ENCODE peak calls at places on chromosomes 12 and 14, in nine cellular contexts. One of them, this sample, is unnamed. For H3K4me1, the result is how much of the 10 kb centered on the place peaks cover.

GRCh38 chr12:2344892-2345291 is 292.1 kb downstream of the CACNA1C start:
- DNase-seq in fibroblast of lung: no peak
- DNase-seq in A549: no peak
- DNase-seq in Panc1: no peak
- DNase-seq in osteoblast: no peak
- DNase-seq in lower lobe of right lung: no peak
- DNase-seq in breast epithelium: no peak
- DNase-seq in RWPE2: no peak
- DNase-seq in keratinocyte: no peak
- DNase-seq in this sample: peak

GRCh38 chr12:8077207-8077606 is 4.9 kb upstream of the NECAP1 start:
- DNase-seq in Panc1: no peak
- DNase-seq in RWPE2: no peak
- DNase-seq in fibroblast of lung: peak
- DNase-seq in osteoblast: no peak
- DNase-seq in lower lobe of right lung: no peak
- DNase-seq in A549: no peak
- DNase-seq in breast epithelium: no peak
- DNase-seq in keratinocyte: no peak
- DNase-seq in this sample: no peak

GRCh38 chr12:54989829-54990228 is 5.3 kb upstream of the TESPA1 start:
- DNase-seq in breast epithelium: no peak
- DNase-seq in RWPE2: no peak
- DNase-seq in keratinocyte: no peak
- DNase-seq in lower lobe of right lung: no peak
- DNase-seq in fibroblast of lung: no peak
- DNase-seq in Panc1: no peak
- DNase-seq in osteoblast: no peak
- DNase-seq in A549: no peak
- DNase-seq in this sample: no peak

GRCh38 chr12:78611504-78611903 is 253.1 kb upstream of the SYT1 start:
- DNase-seq in Panc1: no peak
- DNase-seq in RWPE2: no peak
- DNase-seq in lower lobe of right lung: no peak
- DNase-seq in keratinocyte: no peak
- DNase-seq in A549: no peak
- DNase-seq in osteoblast: no peak
- DNase-seq in fibroblast of lung: no peak
- DNase-seq in breast epithelium: no peak
- DNase-seq in this sample: no peak

GRCh38 chr14:56085471-56085870 is 32.7 kb upstream of the PELI2 start:
- DNase-seq in breast epithelium: no peak
- DNase-seq in Panc1: no peak
- DNase-seq in keratinocyte: no peak
- DNase-seq in osteoblast: no peak
- DNase-seq in RWPE2: no peak
- DNase-seq in lower lobe of right lung: no peak
- DNase-seq in A549: peak
- DNase-seq in fibroblast of lung: no peak
- DNase-seq in this sample: no peak

GRCh38 chr14:65187421-65188049 is 85.2 kb upstream of the MAX start:
- DNase-seq in breast epithelium: no peak
- DNase-seq in RWPE2: no peak
- DNase-seq in keratinocyte: no peak
- DNase-seq in A549: no peak
- DNase-seq in lower lobe of right lung: no peak
- DNase-seq in Panc1: no peak
- DNase-seq in fibroblast of lung: no peak
- DNase-seq in osteoblast: no peak
- DNase-seq in this sample: no peak

GRCh38 chr14:78302841-78303240 is 132.7 kb downstream of the NRXN3 start:
- DNase-seq in A549: no peak
- DNase-seq in fibroblast of lung: no peak
- DNase-seq in lower lobe of right lung: no peak
- DNase-seq in keratinocyte: no peak
- DNase-seq in osteoblast: no peak
- DNase-seq in Panc1: no peak
- DNase-seq in breast epithelium: no peak
- DNase-seq in RWPE2: no peak
- DNase-seq in this sample: no peak

GRCh38 chr12:108218911-108219310 is 89.8 kb downstream of the WSCD2 start:
- DNase-seq in A549: no peak
- DNase-seq in fibroblast of lung: no peak
- DNase-seq in osteoblast: no peak
- DNase-seq in RWPE2: no peak
- DNase-seq in lower lobe of right lung: no peak
- DNase-seq in keratinocyte: no peak
- DNase-seq in breast epithelium: no peak
- DNase-seq in Panc1: no peak
- DNase-seq in this sample: no peak

GRCh38 chr12:72570601-72571000 is 298.4 kb downstream of the TRHDE start:
- DNase-seq in A549: peak
- DNase-seq in osteoblast: no peak
- DNase-seq in fibroblast of lung: no peak
- DNase-seq in RWPE2: no peak
- DNase-seq in Panc1: no peak
- DNase-seq in keratinocyte: no peak
- DNase-seq in breast epithelium: no peak
- DNase-seq in lower lobe of right lung: no peak
- DNase-seq in this sample: no peak

GRCh38 chr14:93094121-93094918 is 21.4 kb downstream of the ITPK1 start:
- DNase-seq in RWPE2: no peak
- DNase-seq in Panc1: no peak
- DNase-seq in lower lobe of right lung: no peak
- DNase-seq in A549: no peak
- DNase-seq in breast epithelium: no peak
- DNase-seq in keratinocyte: no peak
- DNase-seq in osteoblast: peak
- DNase-seq in fibroblast of lung: no peak
- DNase-seq in this sample: no peak

GRCh38 chr14:25111061-25111601 is 61.2 kb upstream of the STXBP6 start:
- DNase-seq in keratinocyte: no peak
- DNase-seq in RWPE2: no peak
- DNase-seq in osteoblast: peak
- DNase-seq in lower lobe of right lung: no peak
- DNase-seq in A549: peak
- DNase-seq in breast epithelium: peak
- DNase-seq in Panc1: no peak
- DNase-seq in fibroblast of lung: peak
- DNase-seq in this sample: no peak

GRCh38 chr12:21677204-21677603 is 19.6 kb upstream of the LDHB start:
- DNase-seq in osteoblast: no peak
- DNase-seq in lower lobe of right lung: no peak
- DNase-seq in RWPE2: no peak
- DNase-seq in A549: no peak
- DNase-seq in breast epithelium: no peak
- DNase-seq in fibroblast of lung: no peak
- DNase-seq in keratinocyte: no peak
- DNase-seq in Panc1: no peak
- DNase-seq in this sample: no peak

GRCh38 chr12:21676781-21677180 is 19.1 kb upstream of the LDHB start:
- DNase-seq in keratinocyte: no peak
- DNase-seq in RWPE2: no peak
- DNase-seq in Panc1: no peak
- DNase-seq in fibroblast of lung: no peak
- DNase-seq in A549: no peak
- DNase-seq in osteoblast: no peak
- DNase-seq in breast epithelium: no peak
- DNase-seq in lower lobe of right lung: no peak
- DNase-seq in this sample: no peak

GRCh38 chr12:21675641-21676040 is 18.0 kb upstream of the LDHB start:
- DNase-seq in lower lobe of right lung: no peak
- DNase-seq in breast epithelium: no peak
- DNase-seq in keratinocyte: no peak
- DNase-seq in osteoblast: no peak
- DNase-seq in A549: no peak
- DNase-seq in RWPE2: no peak
- DNase-seq in fibroblast of lung: no peak
- DNase-seq in Panc1: no peak
- DNase-seq in this sample: no peak

GRCh38 chr12:21675096-21675495 is 17.5 kb upstream of the LDHB start:
- DNase-seq in fibroblast of lung: no peak
- DNase-seq in keratinocyte: no peak
- DNase-seq in lower lobe of right lung: no peak
- DNase-seq in osteoblast: no peak
- DNase-seq in Panc1: no peak
- DNase-seq in RWPE2: no peak
- DNase-seq in A549: no peak
- DNase-seq in breast epithelium: no peak
- DNase-seq in this sample: no peak

DNA sequence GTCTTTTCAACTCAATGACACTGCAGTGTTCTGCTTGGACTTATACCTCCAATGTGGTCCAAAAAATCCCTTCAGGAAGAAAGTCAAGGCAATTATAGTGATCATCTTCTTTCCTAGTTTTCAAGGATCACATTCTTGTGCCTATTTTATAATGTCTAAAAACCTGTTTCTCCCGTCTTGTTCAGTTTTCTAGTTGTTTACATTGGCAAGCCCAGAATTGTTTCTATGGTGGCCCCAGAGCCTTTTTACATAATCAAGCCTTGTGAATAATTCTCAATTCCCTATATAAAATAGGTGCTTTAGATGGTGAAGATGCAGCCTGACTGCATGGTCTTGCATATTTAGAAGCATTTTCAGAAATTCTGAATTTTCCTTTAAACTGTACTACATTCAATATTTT is 14.5 kb upstream of the LDHB start:
- DNase-seq in A549: no peak
- DNase-seq in osteoblast: no peak
- DNase-seq in breast epithelium: no peak
- DNase-seq in Panc1: no peak
- DNase-seq in RWPE2: no peak
- DNase-seq in keratinocyte: no peak
- DNase-seq in lower lobe of right lung: no peak
- DNase-seq in fibroblast of lung: no peak
- DNase-seq in this sample: no peak
- H3K27ac ChIP-seq in A549: no peak
- H3K27ac ChIP-seq in osteoblast: no peak
- H3K27ac ChIP-seq in breast epithelium: no peak
- H3K27ac ChIP-seq in Panc1: no peak
- H3K27ac ChIP-seq in RWPE2: no peak
- H3K27ac ChIP-seq in keratinocyte: no peak
- H3K27ac ChIP-seq in lower lobe of right lung: no peak
- H3K27ac ChIP-seq in fibroblast of lung: no peak
- H3K27ac ChIP-seq in this sample: no peak

GRCh38 chr12:25995906-25996305 is 37.4 kb downstream of the RASSF8 start:
- DNase-seq in osteoblast: no peak
- DNase-seq in fibroblast of lung: peak
- DNase-seq in lower lobe of right lung: no peak
- DNase-seq in breast epithelium: no peak
- DNase-seq in keratinocyte: no peak
- DNase-seq in Panc1: no peak
- DNase-seq in RWPE2: no peak
- DNase-seq in A549: no peak
- DNase-seq in this sample: no peak
- H3K4me1 ChIP-seq in osteoblast: half or more
- H3K4me1 ChIP-seq in fibroblast of lung: under half
- H3K4me1 ChIP-seq in lower lobe of right lung: under half
- H3K4me1 ChIP-seq in breast epithelium: under half
- H3K4me1 ChIP-seq in keratinocyte: under half
- H3K4me1 ChIP-seq in Panc1: under half
- H3K4me1 ChIP-seq in RWPE2: under half
- H3K4me1 ChIP-seq in A549: under half
- H3K4me1 ChIP-seq in this sample: under half

GRCh38 chr12:65943388-65944137 is 119.3 kb downstream of the HMGA2 start:
- DNase-seq in A549: no peak
- DNase-seq in fibroblast of lung: no peak
- DNase-seq in RWPE2: no peak
- DNase-seq in osteoblast: no peak
- DNase-seq in Panc1: no peak
- DNase-seq in breast epithelium: no peak
- DNase-seq in keratinocyte: no peak
- DNase-seq in lower lobe of right lung: no peak
- DNase-seq in this sample: no peak
- TF ChIP-seq CTCF in A549: no peak
- TF ChIP-seq CTCF in fibroblast of lung: peak
- TF ChIP-seq CTCF in RWPE2: peak
- TF ChIP-seq CTCF in osteoblast: peak
- TF ChIP-seq CTCF in Panc1: peak
- TF ChIP-seq CTCF in breast epithelium: no peak
- TF ChIP-seq CTCF in keratinocyte: peak
- TF ChIP-seq CTCF in lower lobe of right lung: no peak
- TF ChIP-seq CTCF in this sample: peak

DNA sequence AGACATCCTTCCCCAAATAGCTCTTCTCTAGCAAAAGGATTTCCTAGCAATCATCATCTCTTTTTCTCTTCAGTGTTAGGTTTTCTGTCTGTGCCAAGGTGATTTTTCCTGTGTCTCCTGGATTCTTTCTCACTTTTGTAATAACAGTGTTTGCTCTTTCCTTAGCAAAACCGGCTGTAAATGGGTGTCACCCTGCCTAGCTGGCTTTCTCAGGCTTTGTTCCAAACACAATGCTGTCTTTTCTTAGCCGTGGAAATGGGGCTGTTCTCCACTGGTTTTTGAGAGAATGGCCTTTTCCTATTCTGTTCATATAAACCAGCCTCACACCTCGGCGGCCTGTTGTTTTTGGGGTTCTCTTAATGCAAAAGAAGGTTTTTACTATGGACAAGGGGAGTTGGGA is 21.9 kb downstream of the JDP2 start:
- DNase-seq in keratinocyte: no peak
- DNase-seq in RWPE2: no peak
- DNase-seq in lower lobe of right lung: no peak
- DNase-seq in A549: no peak
- DNase-seq in fibroblast of lung: no peak
- DNase-seq in osteoblast: no peak
- DNase-seq in Panc1: no peak
- DNase-seq in breast epithelium: no peak
- DNase-seq in this sample: no peak
- H3K27ac ChIP-seq in keratinocyte: no peak
- H3K27ac ChIP-seq in RWPE2: peak
- H3K27ac ChIP-seq in lower lobe of right lung: peak
- H3K27ac ChIP-seq in A549: peak
- H3K27ac ChIP-seq in fibroblast of lung: no peak
- H3K27ac ChIP-seq in osteoblast: no peak
- H3K27ac ChIP-seq in Panc1: no peak
- H3K27ac ChIP-seq in breast epithelium: peak
- H3K27ac ChIP-seq in this sample: no peak

DNA sequence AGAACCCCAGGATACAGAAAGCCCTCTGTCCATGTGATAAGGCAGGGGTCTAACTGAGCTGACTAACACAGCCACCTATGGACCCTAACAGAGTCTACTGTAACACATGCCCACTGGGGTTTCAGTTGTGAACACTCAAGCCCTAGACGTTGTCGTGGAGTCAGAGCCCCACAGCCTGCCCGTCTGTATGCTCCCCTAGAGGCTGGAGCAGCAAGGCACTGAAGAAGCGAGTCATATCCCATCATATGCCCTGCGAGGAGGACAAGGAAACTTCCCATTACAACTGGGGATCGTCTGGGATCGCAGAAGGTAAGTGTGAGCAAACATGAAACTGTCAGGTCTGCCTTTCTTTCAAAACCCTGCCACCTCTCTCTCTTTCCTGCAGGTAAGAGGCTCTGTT is 138.1 kb downstream of the GPR65 start:
- DNase-seq in Panc1: no peak
- DNase-seq in breast epithelium: no peak
- DNase-seq in osteoblast: no peak
- DNase-seq in A549: no peak
- DNase-seq in RWPE2: no peak
- DNase-seq in fibroblast of lung: no peak
- DNase-seq in keratinocyte: no peak
- DNase-seq in lower lobe of right lung: no peak
- DNase-seq in this sample: no peak
- H3K4me1 ChIP-seq in Panc1: under half
- H3K4me1 ChIP-seq in breast epithelium: under half
- H3K4me1 ChIP-seq in osteoblast: under half
- H3K4me1 ChIP-seq in A549: under half
- H3K4me1 ChIP-seq in RWPE2: under half
- H3K4me1 ChIP-seq in fibroblast of lung: under half
- H3K4me1 ChIP-seq in keratinocyte: under half
- H3K4me1 ChIP-seq in lower lobe of right lung: under half
- H3K4me1 ChIP-seq in this sample: under half